ENCODE peak calls at places on chromosomes 4 and X, in four cellular contexts. One of them, this sample, is unnamed.

GRCh38 chrX:40273356-40274050 is 175.7 kb upstream of the BCOR start:
- DNase-seq in ovary: peak
- DNase-seq in stomach: no peak
- DNase-seq in fibroblast of mammary gland: no peak
- DNase-seq in this sample: no peak

GRCh38 chrX:15465347-15465746 is 27.8 kb downstream of the PIR start:
- DNase-seq in stomach: no peak
- DNase-seq in fibroblast of mammary gland: peak
- DNase-seq in ovary: peak
- DNase-seq in this sample: peak

GRCh38 chrX:135112743-135113142 is 7.6 kb downstream of the ETDB start:
- DNase-seq in fibroblast of mammary gland: no peak
- DNase-seq in ovary: no peak
- DNase-seq in stomach: no peak
- DNase-seq in this sample: no peak

GRCh38 chrX:103376979-103377324 is 614 bp downstream of the BEX3 start:
- DNase-seq in stomach: no peak
- DNase-seq in fibroblast of mammary gland: no peak
- DNase-seq in ovary: peak
- DNase-seq in this sample: no peak

GRCh38 chrX:13081385-13082285 is 37.2 kb upstream of the FAM9C start:
- DNase-seq in fibroblast of mammary gland: no peak
- DNase-seq in stomach: no peak
- DNase-seq in ovary: no peak
- DNase-seq in this sample: no peak

GRCh38 chr4:15868816-15869413 is 69.6 kb downstream of the FGFBP1 start:
- DNase-seq in ovary: no peak
- DNase-seq in fibroblast of mammary gland: no peak
- DNase-seq in stomach: no peak
- DNase-seq in this sample: no peak

GRCh38 chr4:78480286-78480685 is 71.3 kb upstream of the ANXA3 start:
- DNase-seq in fibroblast of mammary gland: peak
- DNase-seq in stomach: no peak
- DNase-seq in ovary: no peak
- DNase-seq in this sample: no peak

GRCh38 chrX:108736509-108737479 is at the start of gene IRS4:
- DNase-seq in ovary: peak
- DNase-seq in stomach: no peak
- DNase-seq in fibroblast of mammary gland: peak
- DNase-seq in this sample: peak

DNA sequence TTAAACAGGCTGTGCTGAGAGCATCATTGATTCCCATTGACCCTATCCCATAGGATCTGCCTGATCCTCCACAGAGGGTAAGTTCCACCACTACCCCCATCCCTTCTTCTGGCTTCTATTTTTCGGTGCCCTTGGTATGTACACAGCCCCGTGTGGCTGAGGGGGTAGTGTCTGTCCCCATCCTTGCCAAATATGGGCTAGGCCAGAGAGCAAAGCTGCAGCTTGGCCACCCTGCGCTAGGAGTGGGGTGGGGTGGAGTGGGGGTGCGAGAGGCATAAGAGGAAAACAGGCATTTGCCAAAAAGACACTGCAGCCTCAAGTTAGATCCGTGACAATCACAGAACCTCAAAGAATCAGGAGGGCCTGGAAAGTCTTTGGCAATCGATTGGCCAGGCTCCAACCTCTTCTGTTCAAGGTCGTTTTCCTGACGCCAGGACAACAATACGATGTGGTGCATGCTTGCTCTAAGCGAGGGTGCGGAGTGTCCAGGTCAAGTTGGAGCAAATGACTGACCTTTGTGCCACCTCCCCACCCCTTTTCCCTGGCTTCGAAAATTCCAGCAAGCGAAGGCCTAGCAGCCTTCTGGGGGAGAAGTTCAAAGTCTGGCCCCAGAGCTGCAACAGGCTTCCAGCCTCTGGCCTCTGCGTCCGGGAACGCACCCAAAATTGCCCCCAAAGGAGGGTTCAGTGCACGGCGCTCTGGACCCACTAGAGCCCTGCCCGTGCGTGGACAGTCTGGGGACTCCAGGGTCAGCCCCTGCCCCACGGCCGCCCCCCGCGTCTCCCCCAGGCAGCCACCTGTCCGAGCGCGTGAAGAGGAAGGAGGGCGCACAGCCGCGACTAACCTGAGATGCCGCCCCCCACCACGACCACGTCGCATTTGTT is 598 bp downstream of the MAOB start:
- DNase-seq in ovary: peak
- DNase-seq in fibroblast of mammary gland: peak
- DNase-seq in stomach: no peak
- DNase-seq in this sample: no peak
- H3K4me3 ChIP-seq in ovary: peak
- H3K4me3 ChIP-seq in fibroblast of mammary gland: peak
- H3K4me3 ChIP-seq in stomach: peak
- H3K4me3 ChIP-seq in this sample: no peak

DNA sequence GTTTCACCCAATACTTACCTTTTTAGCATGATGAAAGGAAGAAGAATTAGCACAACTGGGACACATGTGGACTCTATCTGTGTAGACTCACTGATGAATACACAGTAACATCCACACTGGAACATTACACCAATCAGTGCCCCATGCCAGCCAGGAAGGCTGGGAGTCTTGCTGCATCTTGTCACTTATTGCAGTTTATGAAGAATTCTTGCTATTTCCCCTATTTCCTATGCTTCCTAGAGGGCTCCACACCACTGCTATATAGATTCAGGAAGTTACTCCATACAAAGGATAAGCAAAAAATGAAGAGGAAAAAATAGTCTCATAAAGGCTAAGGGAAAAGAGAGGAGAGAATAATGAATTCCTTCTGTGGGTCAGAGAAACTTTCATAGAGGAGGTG is 201.0 kb downstream of the CAMK2D start:
- DNase-seq in stomach: no peak
- DNase-seq in ovary: no peak
- DNase-seq in fibroblast of mammary gland: no peak
- DNase-seq in this sample: no peak
- TF ChIP-seq CTCF in stomach: no peak
- TF ChIP-seq CTCF in ovary: no peak
- TF ChIP-seq CTCF in fibroblast of mammary gland: no peak
- TF ChIP-seq CTCF in this sample: no peak

GRCh38 chr4:10104991-10105276 is 11.7 kb downstream of the WDR1 start:
- DNase-seq in fibroblast of mammary gland: no peak
- DNase-seq in stomach: no peak
- DNase-seq in ovary: no peak
- DNase-seq in this sample: no peak
- H3K4me3 ChIP-seq in fibroblast of mammary gland: no peak
- H3K4me3 ChIP-seq in stomach: no peak
- H3K4me3 ChIP-seq in ovary: peak
- H3K4me3 ChIP-seq in this sample: no peak

DNA sequence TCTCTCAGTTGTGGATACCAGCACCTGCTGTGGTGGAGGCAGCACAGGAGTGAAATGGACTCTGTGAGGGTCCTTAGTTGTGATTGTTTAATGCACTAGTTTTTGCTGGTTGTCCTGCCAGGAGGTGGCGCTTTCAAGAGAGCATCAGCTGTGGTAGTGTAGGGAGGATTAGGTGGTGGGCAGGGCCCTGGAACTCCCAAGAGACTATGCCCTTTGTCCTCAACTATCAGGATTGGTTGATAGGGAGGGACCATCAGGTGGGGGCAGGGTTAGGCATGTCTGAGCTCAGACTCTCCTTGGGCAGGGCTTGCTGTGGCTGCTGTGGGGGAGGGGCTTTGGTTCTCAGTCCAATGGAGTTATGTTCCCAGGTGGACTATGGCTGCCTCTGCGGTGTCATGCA is 121.9 kb downstream of the RRAGB start:
- DNase-seq in fibroblast of mammary gland: no peak
- DNase-seq in stomach: no peak
- DNase-seq in ovary: no peak
- DNase-seq in this sample: no peak
- TF ChIP-seq CTCF in fibroblast of mammary gland: no peak
- TF ChIP-seq CTCF in stomach: no peak
- TF ChIP-seq CTCF in ovary: no peak
- TF ChIP-seq CTCF in this sample: no peak

GRCh38 chrX:69546417-69546816 is 42.3 kb downstream of the NALF2 start:
- DNase-seq in ovary: no peak
- DNase-seq in fibroblast of mammary gland: no peak
- DNase-seq in stomach: no peak
- DNase-seq in this sample: no peak
- H3K4me3 ChIP-seq in ovary: no peak
- H3K4me3 ChIP-seq in fibroblast of mammary gland: no peak
- H3K4me3 ChIP-seq in stomach: no peak
- H3K4me3 ChIP-seq in this sample: no peak

GRCh38 chr4:89954906-89955305 is 60.3 kb downstream of the MMRN1 start:
- DNase-seq in fibroblast of mammary gland: no peak
- DNase-seq in stomach: no peak
- DNase-seq in ovary: no peak
- DNase-seq in this sample: peak

GRCh38 chr4:89952458-89952857 is 57.8 kb downstream of the MMRN1 start:
- DNase-seq in fibroblast of mammary gland: no peak
- DNase-seq in stomach: no peak
- DNase-seq in ovary: no peak
- DNase-seq in this sample: no peak

GRCh38 chr4:89949782-89950387 is 55.2 kb downstream of the MMRN1 start:
- DNase-seq in fibroblast of mammary gland: peak
- DNase-seq in ovary: no peak
- DNase-seq in stomach: no peak
- DNase-seq in this sample: peak
- TF ChIP-seq CTCF in fibroblast of mammary gland: peak
- TF ChIP-seq CTCF in ovary: no peak
- TF ChIP-seq CTCF in stomach: peak
- TF ChIP-seq CTCF in this sample: peak

DNA sequence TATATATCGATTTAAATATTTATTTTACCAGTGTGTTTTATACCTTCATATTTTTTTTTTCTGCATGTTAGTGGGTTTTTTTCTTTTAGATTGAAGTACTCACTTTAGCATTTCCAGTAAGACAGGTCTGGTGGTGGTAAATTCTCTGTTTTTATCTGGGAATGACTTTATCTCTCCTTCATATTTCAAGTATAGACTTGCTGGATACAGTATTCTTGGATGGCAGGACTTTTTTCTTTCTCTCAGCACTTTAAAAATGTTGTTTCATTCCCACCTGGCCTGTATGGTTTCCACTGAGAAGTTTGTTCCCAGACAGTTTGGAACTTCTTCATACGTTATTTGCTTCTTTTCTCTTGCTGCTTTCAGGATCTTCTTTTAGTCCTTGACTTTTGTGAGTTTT is 86.1 kb downstream of the FMR1NB start:
- DNase-seq in ovary: no peak
- DNase-seq in stomach: no peak
- DNase-seq in fibroblast of mammary gland: no peak
- DNase-seq in this sample: no peak
- H3K4me3 ChIP-seq in ovary: no peak
- H3K4me3 ChIP-seq in stomach: no peak
- H3K4me3 ChIP-seq in fibroblast of mammary gland: no peak
- H3K4me3 ChIP-seq in this sample: no peak

GRCh38 chr4:118034061-118034785 is at the start of gene NDST3:
- DNase-seq in fibroblast of mammary gland: peak
- DNase-seq in ovary: peak
- DNase-seq in stomach: peak
- DNase-seq in this sample: peak
- TF ChIP-seq CTCF in fibroblast of mammary gland: peak
- TF ChIP-seq CTCF in ovary: no peak
- TF ChIP-seq CTCF in stomach: peak
- TF ChIP-seq CTCF in this sample: peak

GRCh38 chr4:30437316-30437715 is 282.9 kb upstream of the PCDH7 start:
- DNase-seq in ovary: no peak
- DNase-seq in stomach: no peak
- DNase-seq in fibroblast of mammary gland: no peak
- DNase-seq in this sample: peak

DNA sequence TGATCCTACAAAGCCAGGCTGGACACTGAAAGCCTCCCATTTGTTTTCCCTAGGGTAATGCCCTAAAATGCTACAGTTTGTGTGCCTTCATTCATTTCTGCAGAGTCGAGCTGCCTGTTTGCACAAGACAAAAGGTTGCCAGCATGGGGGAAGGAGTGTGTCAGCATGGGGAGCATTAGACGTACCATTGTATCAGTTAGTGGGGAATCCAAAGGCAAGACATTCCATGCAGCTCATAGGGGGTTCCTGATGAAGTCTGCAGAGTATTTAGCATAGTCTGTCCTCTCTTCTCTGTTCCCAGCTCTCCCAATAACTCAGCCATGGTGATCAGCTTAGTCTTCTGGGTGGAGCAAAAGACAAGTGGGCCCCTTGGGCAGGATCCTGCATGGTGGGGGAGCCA is 276.9 kb upstream of the PCDH7 start:
- DNase-seq in fibroblast of mammary gland: no peak
- DNase-seq in stomach: no peak
- DNase-seq in ovary: no peak
- DNase-seq in this sample: no peak
- H3K4me3 ChIP-seq in fibroblast of mammary gland: no peak
- H3K4me3 ChIP-seq in stomach: no peak
- H3K4me3 ChIP-seq in ovary: no peak
- H3K4me3 ChIP-seq in this sample: no peak

DNA sequence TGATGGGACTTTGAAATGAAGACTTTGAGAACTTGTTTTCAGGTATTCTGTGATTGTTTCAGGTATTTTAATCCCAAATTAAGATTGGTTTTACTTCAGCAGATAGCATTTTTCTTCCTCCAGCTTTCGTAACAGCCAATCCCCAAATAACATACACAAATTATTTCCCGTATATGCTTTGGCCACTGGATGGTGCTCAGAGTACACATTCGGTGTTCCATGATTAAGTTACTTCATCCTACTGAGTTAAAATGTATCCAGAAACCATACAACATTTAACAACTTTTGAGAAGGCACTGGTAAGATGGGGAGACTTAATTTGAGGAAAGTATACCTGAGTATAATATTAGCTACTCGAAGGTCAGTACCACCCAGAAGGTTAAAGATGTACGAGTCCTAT is 233.4 kb upstream of the FAM47A start:
- DNase-seq in fibroblast of mammary gland: peak
- DNase-seq in ovary: peak
- DNase-seq in stomach: no peak
- DNase-seq in this sample: peak
- TF ChIP-seq CTCF in fibroblast of mammary gland: peak
- TF ChIP-seq CTCF in ovary: no peak
- TF ChIP-seq CTCF in stomach: no peak
- TF ChIP-seq CTCF in this sample: peak

This sample was measured in epithelial cell of esophagus.